ENCODE peak calls at places on chromosome 5, in ten cellular contexts. One of them, this sample, is unnamed.
A peak's percentile ranks its signal among the peaks of the same experiment; 100 is the strongest.

GRCh38 chr5:144594919-144595318 is 424.2 kb downstream of the KCTD16 start:
- DNase-seq in ovary: no peak
- DNase-seq in tibial nerve: no peak
- DNase-seq in neural progenitor cell: no peak
- DNase-seq in Panc1: no peak
- DNase-seq in HCT116: no peak
- DNase-seq in BE2C: no peak
- DNase-seq in osteoblast: no peak
- DNase-seq in stomach: no peak
- DNase-seq in esophagus muscularis mucosa: no peak
- DNase-seq in this sample: no peak

GRCh38 chr5:93676707-93677106 is 64.7 kb downstream of the POU5F2 start:
- DNase-seq in ovary: no peak
- DNase-seq in tibial nerve: no peak
- DNase-seq in neural progenitor cell: peak; percentile 12
- DNase-seq in Panc1: no peak
- DNase-seq in HCT116: no peak
- DNase-seq in BE2C: no peak
- DNase-seq in osteoblast: no peak
- DNase-seq in stomach: no peak
- DNase-seq in esophagus muscularis mucosa: no peak
- DNase-seq in this sample: no peak

GRCh38 chr5:173454381-173454763 is 126.2 kb upstream of the STC2 start:
- DNase-seq in ovary: no peak
- DNase-seq in tibial nerve: no peak
- DNase-seq in neural progenitor cell: no peak
- DNase-seq in Panc1: no peak
- DNase-seq in HCT116: no peak
- DNase-seq in BE2C: no peak
- DNase-seq in osteoblast: no peak
- DNase-seq in stomach: no peak
- DNase-seq in esophagus muscularis mucosa: no peak
- DNase-seq in this sample: no peak

GRCh38 chr5:50934343-50934742 is 267.9 kb downstream of the PARP8 start:
- DNase-seq in ovary: no peak
- DNase-seq in tibial nerve: no peak
- DNase-seq in neural progenitor cell: no peak
- DNase-seq in Panc1: no peak
- DNase-seq in HCT116: no peak
- DNase-seq in BE2C: no peak
- DNase-seq in osteoblast: no peak
- DNase-seq in stomach: no peak
- DNase-seq in esophagus muscularis mucosa: no peak
- DNase-seq in this sample: no peak

GRCh38 chr5:9115093-9115492 is 430.8 kb downstream of the SEMA5A start:
- DNase-seq in ovary: no peak
- DNase-seq in tibial nerve: no peak
- DNase-seq in neural progenitor cell: no peak
- DNase-seq in Panc1: no peak
- DNase-seq in HCT116: no peak
- DNase-seq in BE2C: no peak
- DNase-seq in osteoblast: no peak
- DNase-seq in stomach: no peak
- DNase-seq in esophagus muscularis mucosa: no peak
- DNase-seq in this sample: no peak

GRCh38 chr5:178398856-178399722 is 166.5 kb upstream of the PHYKPL start:
- DNase-seq in ovary: no peak
- DNase-seq in tibial nerve: no peak
- DNase-seq in neural progenitor cell: no peak
- DNase-seq in Panc1: no peak
- DNase-seq in HCT116: no peak
- DNase-seq in BE2C: no peak
- DNase-seq in osteoblast: peak; percentile 66
- DNase-seq in stomach: no peak
- DNase-seq in esophagus muscularis mucosa: no peak
- DNase-seq in this sample: no peak

GRCh38 chr5:116569999-116570398 is 4.6 kb downstream of the SEMA6A start:
- DNase-seq in ovary: no peak
- DNase-seq in tibial nerve: no peak
- DNase-seq in neural progenitor cell: no peak
- DNase-seq in Panc1: no peak
- DNase-seq in HCT116: no peak
- DNase-seq in BE2C: no peak
- DNase-seq in osteoblast: peak; percentile 6
- DNase-seq in stomach: no peak
- DNase-seq in esophagus muscularis mucosa: no peak
- DNase-seq in this sample: no peak

GRCh38 chr5:173833200-173833599 is 54.9 kb upstream of the CPEB4 start:
- DNase-seq in ovary: no peak
- DNase-seq in tibial nerve: no peak
- DNase-seq in neural progenitor cell: no peak
- DNase-seq in Panc1: no peak
- DNase-seq in HCT116: no peak
- DNase-seq in BE2C: no peak
- DNase-seq in osteoblast: no peak
- DNase-seq in stomach: no peak
- DNase-seq in esophagus muscularis mucosa: no peak
- DNase-seq in this sample: no peak

GRCh38 chr5:150616506-150616905 is 24.0 kb upstream of the SYNPO start:
- DNase-seq in ovary: no peak
- DNase-seq in tibial nerve: no peak
- DNase-seq in neural progenitor cell: no peak
- DNase-seq in Panc1: no peak
- DNase-seq in HCT116: no peak
- DNase-seq in BE2C: peak; percentile 60
- DNase-seq in osteoblast: peak; percentile 62
- DNase-seq in stomach: no peak
- DNase-seq in esophagus muscularis mucosa: no peak
- DNase-seq in this sample: no peak

GRCh38 chr5:150618188-150618587 is 22.3 kb upstream of the SYNPO start:
- DNase-seq in ovary: peak; percentile 71
- DNase-seq in tibial nerve: no peak
- DNase-seq in neural progenitor cell: no peak
- DNase-seq in Panc1: no peak
- DNase-seq in HCT116: no peak
- DNase-seq in BE2C: peak; percentile 74
- DNase-seq in osteoblast: peak; percentile 47
- DNase-seq in stomach: peak; percentile 64
- DNase-seq in esophagus muscularis mucosa: no peak
- DNase-seq in this sample: no peak

GRCh38 chr5:150619359-150620230 is 20.9 kb upstream of the SYNPO start:
- DNase-seq in ovary: peak; percentile 64
- DNase-seq in tibial nerve: no peak
- DNase-seq in neural progenitor cell: no peak
- DNase-seq in Panc1: no peak
- DNase-seq in HCT116: no peak
- DNase-seq in BE2C: no peak
- DNase-seq in osteoblast: peak; percentile 76
- DNase-seq in stomach: no peak
- DNase-seq in esophagus muscularis mucosa: no peak
- DNase-seq in this sample: no peak

GRCh38 chr5:150621301-150621700 is 19.2 kb upstream of the SYNPO start:
- DNase-seq in ovary: no peak
- DNase-seq in tibial nerve: no peak
- DNase-seq in neural progenitor cell: no peak
- DNase-seq in Panc1: no peak
- DNase-seq in HCT116: no peak
- DNase-seq in BE2C: no peak
- DNase-seq in osteoblast: peak; percentile 74
- DNase-seq in stomach: no peak
- DNase-seq in esophagus muscularis mucosa: no peak
- DNase-seq in this sample: no peak

DNA sequence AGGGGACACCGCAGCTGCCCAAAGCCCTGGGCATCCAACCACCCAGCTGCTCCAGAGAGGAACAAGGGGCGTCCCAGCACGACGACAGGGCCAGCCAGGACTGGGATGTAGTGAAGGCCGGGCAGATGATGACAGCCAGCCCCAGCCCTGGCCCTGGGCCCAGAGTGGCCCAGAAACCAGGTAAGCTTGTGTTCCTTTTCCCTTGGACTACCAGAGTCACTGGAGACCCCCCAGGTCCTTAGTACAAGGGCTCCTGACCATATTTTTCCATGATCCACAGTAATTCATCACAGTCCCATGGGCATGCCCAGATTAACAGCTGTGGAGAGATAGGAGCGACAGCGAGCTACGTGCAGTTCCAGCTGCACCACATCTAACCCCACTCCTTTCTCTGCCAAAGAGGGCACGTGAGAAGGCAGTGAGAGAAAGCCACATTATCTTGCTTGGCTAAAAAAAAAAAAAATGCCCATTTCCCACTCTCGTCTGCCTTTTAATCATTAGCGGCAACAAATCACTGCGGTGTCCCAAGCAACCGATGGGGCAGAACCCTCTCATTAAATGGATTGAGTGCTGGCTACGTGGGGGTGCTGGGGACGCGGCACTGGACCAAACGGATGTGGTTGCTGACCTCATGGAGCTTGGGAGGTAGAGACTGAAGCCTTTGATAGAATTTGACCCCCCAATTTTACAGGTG is 21.7 kb upstream of the SYNPO start:
- DNase-seq in ovary: peak; percentile 66
- DNase-seq in tibial nerve: no peak
- DNase-seq in neural progenitor cell: no peak
- DNase-seq in Panc1: no peak
- DNase-seq in HCT116: no peak
- DNase-seq in BE2C: peak; percentile 78
- DNase-seq in osteoblast: peak; percentile 62
- DNase-seq in stomach: no peak
- DNase-seq in esophagus muscularis mucosa: no peak
- DNase-seq in this sample: peak; percentile 60
- H3K4me1 ChIP-seq in ovary: peaks cover 48% of the 10 kb centered on the region
- H3K4me1 ChIP-seq in tibial nerve: peaks cover 88% of the 10 kb centered on the region
- H3K4me1 ChIP-seq in neural progenitor cell: peaks cover 12% of the 10 kb centered on the region
- H3K4me1 ChIP-seq in Panc1: peaks cover 41% of the 10 kb centered on the region
- H3K4me1 ChIP-seq in HCT116: peaks cover 35% of the 10 kb centered on the region
- H3K4me1 ChIP-seq in BE2C: peaks cover 61% of the 10 kb centered on the region
- H3K4me1 ChIP-seq in osteoblast: peaks cover 47% of the 10 kb centered on the region
- H3K4me1 ChIP-seq in stomach: peaks cover 57% of the 10 kb centered on the region
- H3K4me1 ChIP-seq in esophagus muscularis mucosa: peaks cover 79% of the 10 kb centered on the region
- H3K4me1 ChIP-seq in this sample: peaks cover 50% of the 10 kb centered on the region

DNA sequence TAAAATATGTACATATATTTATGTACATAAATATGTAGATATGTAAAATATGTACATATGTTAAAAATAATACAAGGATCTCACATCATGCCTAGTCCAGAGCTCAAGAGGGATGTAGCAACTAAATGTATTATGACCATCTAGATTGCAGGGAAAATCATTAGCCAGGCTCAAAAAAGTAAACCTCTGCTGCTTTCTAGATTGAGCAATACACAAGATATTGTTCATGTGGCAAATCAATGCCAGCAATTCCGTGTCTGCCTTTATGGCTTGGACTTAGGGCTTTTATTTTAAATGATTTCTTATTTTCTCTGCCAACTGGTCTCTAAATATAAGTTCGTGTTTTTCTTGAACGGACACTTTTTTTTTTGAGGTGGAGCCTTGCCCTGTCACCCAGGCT is 65.2 kb downstream of the RAI14 start:
- DNase-seq in ovary: no peak
- DNase-seq in tibial nerve: no peak
- DNase-seq in neural progenitor cell: no peak
- DNase-seq in Panc1: no peak
- DNase-seq in HCT116: no peak
- DNase-seq in BE2C: no peak
- DNase-seq in osteoblast: peak; percentile 11
- DNase-seq in stomach: no peak
- DNase-seq in esophagus muscularis mucosa: no peak
- DNase-seq in this sample: no peak
- TF ChIP-seq CTCF in ovary: no peak
- TF ChIP-seq CTCF in tibial nerve: no peak
- TF ChIP-seq CTCF in neural progenitor cell: no peak
- TF ChIP-seq CTCF in Panc1: no peak
- TF ChIP-seq CTCF in HCT116: no peak
- TF ChIP-seq CTCF in BE2C: no peak
- TF ChIP-seq CTCF in osteoblast: no peak
- TF ChIP-seq CTCF in stomach: no peak
- TF ChIP-seq CTCF in esophagus muscularis mucosa: no peak
- TF ChIP-seq CTCF in this sample: no peak

DNA sequence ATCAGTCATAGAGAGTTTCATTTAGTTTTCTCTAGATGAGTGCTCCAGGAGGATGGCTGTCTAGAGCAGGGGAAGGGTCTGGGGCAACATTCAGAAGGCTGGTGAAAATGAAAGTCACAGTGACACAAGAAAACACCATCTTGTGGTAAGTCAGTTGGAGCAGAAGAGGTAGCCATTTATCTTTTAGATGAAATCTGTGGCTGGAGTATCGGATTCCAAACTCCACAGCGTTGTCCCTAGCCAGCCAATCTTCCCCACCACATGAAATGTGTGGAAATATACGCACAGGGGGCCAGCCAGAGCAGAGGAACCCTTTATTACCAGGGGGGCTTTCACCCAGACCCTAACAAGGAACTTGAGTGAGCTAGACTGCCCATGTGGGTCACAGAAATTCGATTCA is 15.9 kb upstream of the TNFAIP8 start:
- DNase-seq in ovary: no peak
- DNase-seq in tibial nerve: no peak
- DNase-seq in neural progenitor cell: no peak
- DNase-seq in Panc1: no peak
- DNase-seq in HCT116: no peak
- DNase-seq in BE2C: no peak
- DNase-seq in osteoblast: no peak
- DNase-seq in stomach: no peak
- DNase-seq in esophagus muscularis mucosa: no peak
- DNase-seq in this sample: no peak
- H3K4me1 ChIP-seq in ovary: peaks cover 3% of the 10 kb centered on the region
- H3K4me1 ChIP-seq in tibial nerve: peaks cover 17% of the 10 kb centered on the region
- H3K4me1 ChIP-seq in neural progenitor cell: no peaks in the 10 kb centered on the region
- H3K4me1 ChIP-seq in Panc1: no peaks in the 10 kb centered on the region
- H3K4me1 ChIP-seq in HCT116: no peaks in the 10 kb centered on the region
- H3K4me1 ChIP-seq in BE2C: no peaks in the 10 kb centered on the region
- H3K4me1 ChIP-seq in osteoblast: peaks cover 14% of the 10 kb centered on the region
- H3K4me1 ChIP-seq in stomach: peaks cover 29% of the 10 kb centered on the region
- H3K4me1 ChIP-seq in esophagus muscularis mucosa: peaks cover 26% of the 10 kb centered on the region
- H3K4me1 ChIP-seq in this sample: peaks cover 21% of the 10 kb centered on the region

DNA sequence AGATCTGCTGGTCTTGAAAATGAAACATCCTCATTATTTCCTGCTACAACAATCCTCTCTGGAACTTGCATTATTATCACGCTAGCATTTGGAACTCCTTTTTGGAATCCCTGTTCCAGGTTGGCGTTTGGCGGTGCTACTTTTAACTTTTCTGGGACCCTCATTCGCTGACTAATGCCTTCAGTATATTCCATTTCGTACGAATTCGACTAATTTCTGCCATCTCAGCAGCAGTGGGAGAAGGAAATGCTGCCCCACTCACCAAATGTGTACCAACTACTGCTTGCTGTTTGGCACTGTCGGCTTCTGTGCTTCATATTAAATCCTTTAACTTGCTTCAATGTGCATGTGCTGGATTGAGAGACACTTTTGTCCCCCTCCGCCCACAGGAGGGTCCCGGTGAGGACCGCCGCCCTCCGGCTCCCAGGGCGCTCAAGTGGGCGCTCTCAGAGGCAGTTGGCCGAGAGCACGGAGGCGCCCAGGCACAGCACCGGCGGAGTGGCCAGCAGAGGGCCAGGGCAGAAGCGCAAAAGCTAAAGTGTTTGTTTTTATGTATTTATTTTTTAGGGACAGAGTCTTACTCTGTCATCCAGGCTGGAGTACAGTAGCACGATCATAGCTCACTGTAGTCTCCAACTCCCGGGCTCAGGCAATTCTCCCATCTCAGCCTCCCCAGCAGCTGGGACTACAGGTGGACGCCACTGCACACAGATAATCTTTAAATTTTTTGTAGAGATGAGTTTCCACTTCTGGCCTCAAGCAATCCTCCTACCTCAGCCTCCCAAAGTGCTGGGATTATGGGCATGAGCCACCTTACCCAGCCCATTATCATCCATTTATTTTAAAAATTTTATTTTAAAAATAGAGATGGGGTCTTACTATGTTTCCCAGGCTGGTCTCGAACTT is 11.9 kb downstream of the PDE6A start:
- DNase-seq in ovary: no peak
- DNase-seq in tibial nerve: no peak
- DNase-seq in neural progenitor cell: peak; percentile 47
- DNase-seq in Panc1: peak; percentile 35
- DNase-seq in HCT116: no peak
- DNase-seq in BE2C: peak; percentile 66
- DNase-seq in osteoblast: no peak
- DNase-seq in stomach: peak; percentile 31
- DNase-seq in esophagus muscularis mucosa: no peak
- DNase-seq in this sample: no peak
- TF ChIP-seq CTCF in ovary: no peak
- TF ChIP-seq CTCF in tibial nerve: no peak
- TF ChIP-seq CTCF in neural progenitor cell: peak; percentile 62
- TF ChIP-seq CTCF in Panc1: peak; percentile 83
- TF ChIP-seq CTCF in HCT116: peak; percentile 44
- TF ChIP-seq CTCF in BE2C: peak; percentile 57
- TF ChIP-seq CTCF in osteoblast: peak; percentile 51
- TF ChIP-seq CTCF in stomach: no peak
- TF ChIP-seq CTCF in esophagus muscularis mucosa: peak; percentile 22
- TF ChIP-seq CTCF in this sample: no peak